ENCODE peak calls at places on chromosomes 5 and 9, in four cellular contexts. Q is GM12878, Y is HepG2, K is K562. V is an unnamed sample. For H3K9me3, the result is how much of the 10 kb centered on the place peaks cover.

GRCh38 chr9:108484468-108484867 is 371.3 kb downstream of the ACTL7B start:
- DNase-seq in Q (no peak), Y (no peak), K (no peak), V (no peak)

GRCh38 chr5:150289551-150290390 is at the start of gene CAMK2A:
- DNase-seq in Q (no peak), Y (no peak), K (peak), V (no peak)

GRCh38 chr5:59065551-59065950 is 482.7 kb downstream of the RAB3C start:
- DNase-seq in Q (no peak), Y (no peak), K (no peak), V (no peak)

GRCh38 chr5:127839496-127840197 is 136.5 kb downstream of the CCDC192 start:
- DNase-seq in Q (no peak), Y (no peak), K (no peak), V (no peak)

GRCh38 chr9:126613656-126614055 is at the start of gene LMX1B:
- DNase-seq in Q (no peak), Y (no peak), K (no peak), V (peak)

GRCh38 chr5:163383754-163384153 is 53.6 kb upstream of the CCNG1 start:
- DNase-seq in Q (no peak), Y (no peak), K (no peak), V (no peak)

GRCh38 chr5:149581192-149581861 is at the start of gene ARHGEF37:
- DNase-seq in Q (no peak), Y (peak), K (no peak), V (peak)

GRCh38 chr5:171309526-171310333 is 682 bp downstream of the TLX3 start:
- DNase-seq in Q (no peak), Y (no peak), K (no peak), V (no peak)

GRCh38 chr9:81720450-81721086 is 31.2 kb upstream of the TLE1 start:
- DNase-seq in Q (no peak), Y (no peak), K (no peak), V (no peak)

GRCh38 chr9:37511006-37511714 is 25.4 kb downstream of the POLR1E start:
- DNase-seq in Q (no peak), Y (peak), K (peak), V (peak)

GRCh38 chr9:116587919-116588318 is 99.2 kb upstream of the TRIM32 start:
- DNase-seq in Q (no peak), Y (no peak), K (no peak), V (no peak)

GRCh38 chr5:2746642-2747041 is 4.8 kb downstream of the IRX2 start:
- DNase-seq in Q (no peak), Y (no peak), K (no peak), V (no peak)

GRCh38 chr5:5481206-5481605 is 58.7 kb downstream of the ICE1 start:
- DNase-seq in Q (no peak), Y (no peak), K (no peak), V (no peak)

GRCh38 chr5:123206618-123207320 is 117.7 kb downstream of the PRDM6 start:
- DNase-seq in Q (no peak), Y (no peak), K (no peak), V (no peak)

GRCh38 chr9:33049680-33050361 is 24.7 kb downstream of the DNAJA1 start:
- DNase-seq in Q (no peak), Y (no peak), K (no peak), V (no peak)

GRCh38 chr9:37290881-37291485 is 131.5 kb upstream of the GRHPR start:
- DNase-seq in Q (no peak), Y (no peak), K (no peak), V (peak)

GRCh38 chr5:1405121-1405520 is 40.1 kb downstream of the SLC6A3 start:
- DNase-seq in Q (no peak), Y (no peak), K (no peak), V (no peak)

GRCh38 chr9:114856210-114856941 is 50.5 kb upstream of the TNFSF15 start:
- DNase-seq in Q (no peak), Y (no peak), K (no peak), V (no peak)

GRCh38 chr5:110663525-110663924 is 62.9 kb downstream of the TMEM232 start:
- DNase-seq in Q (no peak), Y (no peak), K (no peak), V (no peak)

GRCh38 chr5:16593013-16593412 is 23.8 kb downstream of the RETREG1 start:
- DNase-seq in Q (no peak), Y (no peak), K (no peak), V (no peak)

GRCh38 chr5:139821806-139822552 is 26.4 kb downstream of the PSD2 start:
- DNase-seq in Q (no peak), Y (no peak), K (no peak), V (no peak)

GRCh38 chr9:130445268-130445983 is 665 bp downstream of the ASS1 start:
- DNase-seq in Q (no peak), Y (peak), K (no peak), V (peak)

GRCh38 chr9:38037981-38038306 is 31.1 kb downstream of the SHB start:
- DNase-seq in Q (no peak), Y (no peak), K (no peak), V (no peak)

GRCh38 chr9:4886698-4887097 is 94.0 kb downstream of the RCL1 start:
- DNase-seq in Q (peak), Y (no peak), K (no peak), V (no peak)

GRCh38 chr9:26723486-26723885 is 169.1 kb downstream of the CAAP1 start:
- DNase-seq in Q (no peak), Y (peak), K (peak), V (peak)

GRCh38 chr9:22105005-22105722 is 96.1 kb upstream of the CDKN2B start:
- DNase-seq in Q (peak), Y (no peak), K (no peak), V (no peak)

GRCh38 chr9:93642961-93643360 is 66.6 kb downstream of the PHF2 start:
- DNase-seq in Q (no peak), Y (no peak), K (no peak), V (no peak)

GRCh38 chr5:76960004-76960625 is 7.3 kb downstream of the CRHBP start:
- DNase-seq in Q (no peak), Y (no peak), K (no peak), V (no peak)

GRCh38 chr5:148632978-148633377 is 21.3 kb downstream of the HTR4 start:
- DNase-seq in Q (no peak), Y (no peak), K (no peak), V (no peak)

GRCh38 chr5:73917433-73917832 is 291.4 kb downstream of the ARHGEF28 start:
- DNase-seq in Q (no peak), Y (no peak), K (no peak), V (no peak)

GRCh38 chr5:464446-464842 is 21.5 kb downstream of the EXOC3 start:
- DNase-seq in Q (no peak), Y (no peak), K (no peak), V (no peak)

GRCh38 chr5:73189816-73190451 is 16.9 kb downstream of the TMEM174 start:
- DNase-seq in Q (no peak), Y (no peak), K (peak), V (no peak)

GRCh38 chr9:112820886-112821285 is 69.8 kb downstream of the SLC46A2 start:
- DNase-seq in Q (no peak), Y (no peak), K (no peak), V (no peak)

GRCh38 chr9:2127486-2127885 is 112.3 kb downstream of the SMARCA2 start:
- DNase-seq in Q (no peak), Y (no peak), K (no peak), V (no peak)

GRCh38 chr5:181188700-181189362 is 16.2 kb downstream of the TRIM7 start:
- DNase-seq in Q (peak), Y (peak), K (peak), V (peak)

GRCh38 chr9:36939655-36940578 is 94.2 kb downstream of the PAX5 start:
- DNase-seq in Q (no peak), Y (no peak), K (no peak), V (no peak)

GRCh38 chr5:32908646-32909045 is 197.5 kb downstream of the NPR3 start:
- DNase-seq in Q (no peak), Y (no peak), K (no peak), V (no peak)

GRCh38 chr5:32903613-32904012 is 192.5 kb downstream of the NPR3 start:
- DNase-seq in Q (no peak), Y (no peak), K (no peak), V (no peak)

GRCh38 chr5:32909207-32909606 is 198.1 kb downstream of the NPR3 start:
- DNase-seq in Q (no peak), Y (no peak), K (no peak), V (no peak)
- TF ChIP-seq MAX in Q (no peak), Y (no peak), K (no peak), V (no peak)

DNA sequence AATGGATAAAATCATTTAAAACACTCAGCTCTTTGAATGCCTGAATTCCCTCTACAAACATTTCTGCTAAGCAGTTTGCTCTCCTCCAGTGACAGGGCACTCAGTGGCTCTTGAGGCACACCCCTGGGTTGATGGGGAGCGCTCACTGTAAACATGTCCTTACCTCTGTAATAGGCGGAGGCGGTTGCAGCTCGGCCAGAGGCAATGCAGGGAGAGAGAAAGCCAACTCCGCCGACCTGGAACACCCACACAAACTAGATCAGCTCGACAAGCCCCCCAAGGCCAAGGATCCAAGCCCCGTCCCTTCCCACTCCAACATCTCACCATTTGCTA is 329 bp downstream of the CDC23 start:
- DNase-seq in Q (no peak), Y (no peak), K (peak), V (peak)
- TF ChIP-seq ESRRA in Q (no peak), Y (no peak), K (no peak), V (no peak)

GRCh38 chr9:131605770-131606590 is 60.7 kb downstream of the PRRT1B start:
- DNase-seq in Q (no peak), Y (peak), K (peak), V (peak)

GRCh38 chr9:131609116-131609830 is 64.0 kb downstream of the PRRT1B start:
- DNase-seq in Q (no peak), Y (no peak), K (no peak), V (peak)

GRCh38 chr9:131608469-131609115 is 63.3 kb downstream of the PRRT1B start:
- DNase-seq in Q (no peak), Y (peak), K (no peak), V (peak)

GRCh38 chr9:131606896-131607567 is 61.7 kb downstream of the PRRT1B start:
- DNase-seq in Q (no peak), Y (peak), K (no peak), V (no peak)

GRCh38 chr9:131607591-131607990 is 62.3 kb downstream of the PRRT1B start:
- DNase-seq in Q (no peak), Y (no peak), K (no peak), V (no peak)
- H3K9me3 ChIP-seq in Q (under half), Y (under half), K (under half), V (under half)

DNA sequence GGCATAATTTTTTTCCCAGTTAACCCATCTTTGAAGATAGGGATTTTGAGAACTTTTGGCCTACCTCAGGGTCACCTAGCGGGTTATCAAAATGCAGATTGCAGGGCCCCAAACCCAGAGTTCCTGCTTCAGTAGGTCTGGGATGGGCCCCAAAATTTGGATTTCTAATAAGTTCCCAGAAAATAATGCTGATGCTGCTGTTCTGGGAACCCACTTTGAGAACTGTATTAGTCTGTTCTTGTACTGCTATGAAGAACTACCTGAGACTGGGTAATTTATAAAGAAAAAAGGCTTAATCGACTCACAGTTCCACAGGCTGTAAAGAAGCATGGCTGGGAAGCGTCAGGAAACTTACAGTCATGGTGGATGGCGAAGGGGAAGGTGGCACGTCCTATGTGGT is 182.2 kb upstream of the DMRT1 start:
- DNase-seq in Q (no peak), Y (no peak), K (no peak), V (no peak)
- TF ChIP-seq MAX in Q (no peak), Y (no peak), K (no peak), V (no peak)